ENCODE peak calls at places on chromosomes 2 and 18, in seven cellular contexts. I, L, Y, X, F, W and E are unnamed samples.

GRCh38 chr18:55779711-55780590 is 192.0 kb upstream of the TCF4 start:
- DNase-seq in X (peak; percentile 72), I (peak; percentile 19), Y (peak; percentile 69), W (no peak), F (peak; percentile 30), L (peak; percentile 55), E (peak; percentile 31)

GRCh38 chr2:163630836-163631235 is 105.0 kb downstream of the FIGN start:
- DNase-seq in L (no peak), X (no peak), I (no peak), W (no peak), F (no peak), Y (no peak), E (no peak)

GRCh38 chr2:144801766-144802165 is 281.8 kb upstream of the ZEB2 start:
- DNase-seq in L (no peak), X (no peak), W (no peak), Y (no peak), F (no peak), I (peak; percentile 82), E (no peak)

GRCh38 chr2:18722101-18722500 is 132.7 kb upstream of the NT5C1B start:
- DNase-seq in I (no peak), X (no peak), Y (no peak), W (no peak), L (no peak), F (no peak), E (no peak)

GRCh38 chr2:133352719-133353118 is 215.5 kb downstream of the NCKAP5 start:
- DNase-seq in L (no peak), W (no peak), I (no peak), F (no peak), Y (no peak), X (no peak), E (no peak)

GRCh38 chr2:63735263-63735662 is 106.4 kb upstream of the UGP2 start:
- DNase-seq in X (no peak), Y (no peak), W (no peak), F (no peak), L (no peak), I (peak; percentile 52), E (no peak)

GRCh38 chr2:234641086-234641485 is 144.2 kb upstream of the ARL4C start:
- DNase-seq in F (no peak), L (no peak), X (no peak), Y (no peak), W (no peak), I (no peak), E (no peak)

GRCh38 chr2:217538719-217539118 is 464.1 kb downstream of the TNS1 start:
- DNase-seq in F (no peak), I (no peak), Y (no peak), L (no peak), X (no peak), W (no peak), E (no peak)

GRCh38 chr2:64391459-64391858 is 62.5 kb upstream of the LGALSL start:
- DNase-seq in Y (no peak), I (no peak), X (no peak), W (no peak), F (no peak), L (no peak), E (no peak)

GRCh38 chr2:78263571-78263970 is 741.4 kb upstream of the LRRTM4 start:
- DNase-seq in I (no peak), F (no peak), Y (no peak), X (no peak), W (no peak), L (no peak), E (no peak)

GRCh38 chr2:99858951-99859596 is 283.3 kb downstream of the AFF3 start:
- DNase-seq in F (no peak), X (no peak), L (no peak), W (no peak), I (peak; percentile 86), Y (no peak), E (no peak)

GRCh38 chr18:45825258-45825744 is at the start of gene SIGLEC15:
- DNase-seq in W (no peak), X (no peak), F (no peak), L (no peak), I (no peak), Y (no peak), E (no peak)

GRCh38 chr18:49959176-49959575 is 145.8 kb upstream of the ACAA2 start:
- DNase-seq in I (no peak), X (no peak), W (no peak), F (peak; percentile 61), Y (no peak), L (no peak), E (no peak)

GRCh38 chr18:8747440-8747937 is 42.1 kb downstream of the MTCL1 start:
- DNase-seq in W (no peak), X (no peak), L (no peak), Y (no peak), I (peak; percentile 93), F (no peak), E (no peak)

GRCh38 chr2:216139884-216140283 is 30.7 kb downstream of the XRCC5 start:
- DNase-seq in I (no peak), F (peak; percentile 50), X (peak; percentile 30), Y (peak; percentile 18), L (no peak), W (peak; percentile 24), E (peak; percentile 17)

GRCh38 chr2:26621469-26622199 is 19.5 kb downstream of the CIB4 start:
- DNase-seq in L (no peak), F (no peak), X (no peak), I (peak; percentile 3), W (no peak), Y (no peak), E (no peak)

GRCh38 chr2:22970991-22971390 is 414.0 kb upstream of the KLHL29 start:
- DNase-seq in X (no peak), L (no peak), W (no peak), F (no peak), Y (no peak), I (no peak), E (no peak)

GRCh38 chr18:25563816-25564370 is 211.9 kb upstream of the ZNF521 start:
- DNase-seq in I (no peak), X (no peak), L (no peak), F (no peak), W (no peak), Y (no peak), E (no peak)

GRCh38 chr18:25560369-25560768 is 208.4 kb upstream of the ZNF521 start:
- DNase-seq in X (no peak), L (peak; percentile 17), Y (no peak), W (no peak), F (no peak), I (no peak), E (no peak)

GRCh38 chr18:25557006-25557405 is 205.0 kb upstream of the ZNF521 start:
- DNase-seq in F (no peak), Y (no peak), I (no peak), W (no peak), X (no peak), L (no peak), E (no peak)

GRCh38 chr18:25563346-25563745 is 211.4 kb upstream of the ZNF521 start:
- DNase-seq in X (no peak), F (no peak), L (no peak), I (no peak), W (no peak), Y (no peak), E (no peak)

GRCh38 chr18:25561923-25562322 is 210.0 kb upstream of the ZNF521 start:
- DNase-seq in F (peak; percentile 32), X (peak; percentile 6), I (peak; percentile 9), Y (peak; percentile 44), W (no peak), L (no peak), E (peak; percentile 32)
- TF ChIP-seq CTCF in F (peak; percentile 29), X (peak; percentile 48), I (peak; percentile 45), Y (peak; percentile 38), W (peak; percentile 28), L (peak; percentile 38), E (no peak)

GRCh38 chr18:11488175-11488574 is 121.2 kb upstream of the SLC35G4 start:
- DNase-seq in L (no peak), I (no peak), Y (no peak), F (no peak), X (no peak), W (no peak), E (no peak)
- TF ChIP-seq CTCF in L (no peak), I (no peak), Y (no peak), F (no peak), X (no peak), W (no peak), E (no peak)

GRCh38 chr2:24010477-24011277 is 792 bp downstream of the MFSD2B start:
- DNase-seq in L (no peak), Y (no peak), I (no peak), F (no peak), X (no peak), W (no peak), E (no peak)

GRCh38 chr2:24011278-24012104 is 1.6 kb downstream of the MFSD2B start:
- DNase-seq in I (no peak), Y (no peak), W (no peak), X (no peak), F (no peak), L (no peak), E (no peak)

GRCh38 chr2:24008672-24009366 is 1.1 kb upstream of the MFSD2B start:
- DNase-seq in F (no peak), W (no peak), I (no peak), Y (no peak), X (no peak), L (no peak), E (no peak)

GRCh38 chr2:24009367-24009679 is 562 bp upstream of the MFSD2B start:
- DNase-seq in F (no peak), L (no peak), W (no peak), X (no peak), Y (no peak), I (no peak), E (no peak)

DNA sequence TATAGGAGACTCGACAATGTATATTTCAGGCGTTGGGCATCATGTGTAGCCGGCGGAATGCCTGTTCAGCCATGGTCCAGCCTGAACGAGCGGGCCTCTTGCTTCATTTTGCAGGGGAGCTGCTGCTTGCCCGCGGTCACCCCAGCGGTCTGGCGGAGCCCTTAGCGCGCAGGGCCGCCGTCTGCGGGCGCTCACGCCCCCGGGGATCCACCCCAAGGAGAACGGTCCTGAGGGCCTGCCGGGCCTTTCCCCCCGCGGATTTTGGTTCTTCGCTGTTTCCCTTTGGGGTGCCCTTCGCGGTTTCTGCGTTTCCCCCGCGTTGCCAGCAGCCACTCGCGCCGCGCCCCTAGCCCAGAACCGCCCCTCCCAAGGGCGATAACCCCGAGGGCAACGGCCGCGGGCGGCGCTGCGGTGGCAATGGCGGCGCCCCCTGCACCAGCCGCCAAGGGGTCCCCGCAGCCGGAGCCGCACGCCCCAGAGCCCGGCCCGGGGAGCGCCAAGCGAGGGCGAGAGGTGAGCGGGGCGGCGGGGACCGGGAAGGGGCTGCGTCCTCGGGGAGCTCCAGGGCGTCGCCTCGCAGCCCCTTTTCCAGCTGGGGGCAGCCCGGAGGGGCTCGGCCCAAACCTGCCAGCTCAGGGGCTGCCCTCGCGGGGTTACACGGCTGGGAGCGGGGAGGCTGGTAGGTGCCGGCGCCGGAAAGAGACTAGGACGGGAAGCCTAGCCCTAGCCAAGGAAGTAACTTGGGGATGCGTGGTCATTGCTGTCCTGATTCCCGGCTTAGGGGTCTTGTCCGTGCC is at the start of gene MFSD2B:
- DNase-seq in W (no peak), F (no peak), Y (peak; percentile 31), L (no peak), I (no peak), X (peak; percentile 12), E (peak; percentile 64)
- TF ChIP-seq CTCF in W (no peak), F (no peak), Y (no peak), L (no peak), I (no peak), X (no peak), E (no peak)

DNA sequence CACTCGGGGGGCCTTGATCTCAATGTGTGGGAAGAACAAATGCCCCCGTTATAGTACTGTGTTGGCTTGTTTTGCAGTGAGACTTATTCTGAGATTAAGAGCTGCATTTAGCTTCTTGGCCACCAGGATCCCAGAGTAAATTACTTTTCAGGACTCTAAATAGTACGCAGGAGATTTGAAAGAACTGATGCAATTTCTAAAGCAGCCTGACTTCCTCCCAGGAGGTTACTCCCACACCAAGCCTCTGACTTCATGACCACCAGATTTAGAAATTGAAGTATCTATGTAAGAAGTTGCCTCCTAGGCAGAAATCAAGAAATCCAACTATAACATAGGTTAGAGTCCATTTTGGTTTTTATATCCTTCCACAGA is 67.0 kb downstream of the FEZ2 start:
- DNase-seq in W (no peak), F (peak; percentile 23), I (peak; percentile 62), Y (no peak), L (no peak), X (no peak), E (peak; percentile 38)
- TF ChIP-seq CTCF in W (no peak), F (no peak), I (peak; percentile 9), Y (peak; percentile 40), L (peak; percentile 34), X (no peak), E (no peak)